ENCODE peak calls at places on chromosome 17, in ten cellular contexts. H is substantia nigra; V is HFF-Myc; N is T-helper 22 cell; L is Calu3; X is A673; K is activated CD8-positive, alpha-beta memory T cell treated with anti-CD3 and anti-CD28 coated beads, Interleukin-2, amount 10 ng/mL, durations not matched to agents 7 days and 5 days; R is AG08395; Z is heart right ventricle; E is NCI-H2029 treated with DMSO at 0.1 percent for 48 hours. P is an unnamed sample.

GRCh38 chr17:67515490-67516088 is 138.5 kb downstream of the PITPNC1 start:
- DNase-seq in H (no peak), V (no peak), N (no peak), L (no peak), X (no peak), K (no peak), R (no peak), Z (no peak), E (no peak), P (no peak)

GRCh38 chr17:76512366-76513305 is 11.4 kb upstream of the RHBDF2 start:
- DNase-seq in H (no peak), V (no peak), N (no peak), L (no peak), X (no peak), K (no peak), R (no peak), Z (no peak), E (no peak), P (no peak)

GRCh38 chr17:43679911-43680310 is 18.2 kb upstream of the MEOX1 start:
- DNase-seq in H (no peak), V (no peak), N (no peak), L (no peak), X (no peak), K (no peak), R (no peak), Z (no peak), E (no peak), P (no peak)

GRCh38 chr17:81039854-81040758 is 5.2 kb downstream of the BAIAP2 start:
- DNase-seq in H (no peak), V (no peak), N (no peak), L (peak), X (peak), K (no peak), R (peak), Z (no peak), E (no peak), P (peak)

GRCh38 chr17:79338142-79338541 is 263.5 kb downstream of the ENGASE start:
- DNase-seq in H (no peak), V (no peak), N (no peak), L (no peak), X (no peak), K (no peak), R (no peak), Z (no peak), E (no peak), P (peak)

GRCh38 chr17:66777689-66778225 is 57.2 kb upstream of the CACNG5 start:
- DNase-seq in H (no peak), V (peak), N (no peak), L (no peak), X (peak), K (no peak), R (no peak), Z (no peak), E (no peak), P (peak)

GRCh38 chr17:66948061-66948750 is 16.3 kb upstream of the CACNG4 start:
- DNase-seq in H (no peak), V (no peak), N (no peak), L (no peak), X (no peak), K (no peak), R (no peak), Z (no peak), E (no peak), P (no peak)

GRCh38 chr17:78454346-78454745 is 75.9 kb downstream of the PGS1 start:
- DNase-seq in H (no peak), V (no peak), N (no peak), L (no peak), X (no peak), K (no peak), R (no peak), Z (no peak), E (no peak), P (no peak)

GRCh38 chr17:50534222-50534978 is 1.9 kb downstream of the EPN3 start:
- DNase-seq in H (no peak), V (no peak), N (no peak), L (peak), X (no peak), K (no peak), R (no peak), Z (no peak), E (no peak), P (peak)

GRCh38 chr17:49216953-49217650 is 6.6 kb downstream of the ABI3 start:
- DNase-seq in H (no peak), V (no peak), N (no peak), L (no peak), X (no peak), K (no peak), R (no peak), Z (peak), E (no peak), P (no peak)

GRCh38 chr17:47650525-47651522 is 1.1 kb downstream of the KPNB1 start:
- DNase-seq in H (peak), V (peak), N (peak), L (peak), X (peak), K (peak), R (peak), Z (peak), E (peak), P (peak)

GRCh38 chr17:70187383-70187782 is 18.1 kb downstream of the KCNJ2 start:
- DNase-seq in H (no peak), V (no peak), N (no peak), L (no peak), X (no peak), K (no peak), R (peak), Z (no peak), E (no peak), P (no peak)

GRCh38 chr17:15782809-15783208 is 50.7 kb downstream of the TBC1D26 start:
- DNase-seq in H (no peak), V (no peak), N (no peak), L (peak), X (peak), K (no peak), R (peak), Z (peak), E (no peak), P (no peak)

GRCh38 chr17:66935717-66936116 is 28.8 kb upstream of the CACNG4 start:
- DNase-seq in H (no peak), V (no peak), N (no peak), L (no peak), X (no peak), K (no peak), R (no peak), Z (no peak), E (no peak), P (no peak)

GRCh38 chr17:51703364-51704341 is 443.3 kb downstream of the UTP18 start:
- DNase-seq in H (no peak), V (no peak), N (no peak), L (no peak), X (no peak), K (no peak), R (no peak), Z (peak), E (peak), P (no peak)

P was measured in ELF-1.